ENCODE peak calls at places on chromosomes 4 and X, in eight cellular contexts. X is neuronal stem cell, D is GM13976, N is NCI-H82, A is endothelial cell, M is ACHN, H is NCI-H187, F is thyroid gland. P is an unnamed sample.

GRCh38 chr4:156252300-156253016 is 298.8 kb upstream of the CTSO start:
- DNase-seq in X (no peak), D (no peak), N (peak), A (no peak), M (no peak), H (no peak), F (no peak), P (no peak)

GRCh38 chr4:173522160-173522873 is 7.7 kb downstream of the HAND2 start:
- DNase-seq in X (no peak), D (peak), N (peak), A (no peak), M (peak), H (no peak), F (peak), P (no peak)

GRCh38 chr4:95393821-95394220 is 155.0 kb downstream of the UNC5C start:
- DNase-seq in X (no peak), D (no peak), N (no peak), A (no peak), M (no peak), H (no peak), F (no peak), P (no peak)

GRCh38 chr4:169338246-169338645 is 67.5 kb upstream of the SH3RF1 start:
- DNase-seq in X (no peak), D (no peak), N (no peak), A (no peak), M (no peak), H (no peak), F (no peak), P (no peak)

GRCh38 chr4:41731569-41731968 is 17.0 kb downstream of the PHOX2B start:
- DNase-seq in X (no peak), D (no peak), N (peak), A (no peak), M (no peak), H (no peak), F (no peak), P (no peak)

GRCh38 chr4:26458104-26458503 is 32.2 kb downstream of the CCKAR start:
- DNase-seq in X (no peak), D (no peak), N (no peak), A (no peak), M (no peak), H (no peak), F (no peak), P (no peak)

GRCh38 chrX:40012800-40013682 is 84.7 kb downstream of the BCOR start:
- DNase-seq in X (no peak), D (peak), N (peak), A (peak), M (peak), H (no peak), F (peak), P (no peak)

GRCh38 chr4:19905006-19905405 is 346.7 kb upstream of the SLIT2 start:
- DNase-seq in X (no peak), D (no peak), N (no peak), A (no peak), M (no peak), H (no peak), F (no peak), P (no peak)

GRCh38 chrX:96987228-96987627 is 103.5 kb downstream of the RPA4 start:
- DNase-seq in X (no peak), D (no peak), N (no peak), A (no peak), M (no peak), H (no peak), F (no peak), P (no peak)

GRCh38 chr4:73780243-73780642 is 39.9 kb downstream of the CXCL8 start:
- DNase-seq in X (no peak), D (no peak), N (no peak), A (no peak), M (no peak), H (no peak), F (no peak), P (no peak)

GRCh38 chr4:43425206-43425605 is 532.7 kb downstream of the GRXCR1 start:
- DNase-seq in X (no peak), D (no peak), N (peak), A (no peak), M (no peak), H (no peak), F (no peak), P (no peak)

GRCh38 chr4:85787133-85787532 is 312.2 kb downstream of the ARHGAP24 start:
- DNase-seq in X (no peak), D (no peak), N (no peak), A (no peak), M (no peak), H (no peak), F (no peak), P (no peak)

GRCh38 chr4:8255698-8256441 is 13.7 kb upstream of the HTRA3 start:
- DNase-seq in X (no peak), D (no peak), N (no peak), A (no peak), M (no peak), H (no peak), F (no peak), P (no peak)

GRCh38 chrX:68880846-68881513 is 52.2 kb downstream of the EFNB1 start:
- DNase-seq in X (peak), D (no peak), N (peak), A (no peak), M (no peak), H (no peak), F (no peak), P (no peak)

GRCh38 chr4:74578329-74578728 is 133.4 kb downstream of the AREG start:
- DNase-seq in X (no peak), D (no peak), N (no peak), A (no peak), M (no peak), H (no peak), F (no peak), P (no peak)

GRCh38 chr4:66923081-66923865 is 622.0 kb downstream of the CENPC start:
- DNase-seq in X (no peak), D (no peak), N (no peak), A (no peak), M (no peak), H (no peak), F (no peak), P (no peak)

GRCh38 chrX:108070891-108071290 is 20.5 kb downstream of the PSMD10 start:
- DNase-seq in X (no peak), D (no peak), N (no peak), A (no peak), M (no peak), H (no peak), F (no peak), P (no peak)

GRCh38 chr4:160810415-160810814 is 1353.4 kb downstream of the FSTL5 start:
- DNase-seq in X (no peak), D (no peak), N (no peak), A (no peak), M (no peak), H (no peak), F (no peak), P (no peak)

P was measured in central memory CD4-positive, alpha-beta T cell.